ENCODE peak calls at places on chromosomes 1 and 21, in eight cellular contexts. One of them, this sample, is unnamed.

GRCh38 chr1:187842406-187843165 is 1013.8 kb downstream of the PLA2G4A start:
- DNase-seq in RWPE1: peak; percentile 67
- DNase-seq in psoas muscle: no peak
- DNase-seq in progenitor cell of endocrine pancreas: no peak
- DNase-seq in GM12865: peak; percentile 21
- DNase-seq in AG10803: no peak
- DNase-seq in glutamatergic neuron: peak; percentile 20
- DNase-seq in activated B cell treated with CpG ODN at 0.5 μM for 24 hours: no peak
- DNase-seq in this sample: no peak

GRCh38 chr1:184485731-184486723 is 99.2 kb downstream of the C1orf21 start:
- DNase-seq in progenitor cell of endocrine pancreas: no peak
- DNase-seq in AG10803: peak; percentile 25
- DNase-seq in GM12865: no peak
- DNase-seq in RWPE1: no peak
- DNase-seq in psoas muscle: no peak
- DNase-seq in activated B cell treated with CpG ODN at 0.5 μM for 24 hours: no peak
- DNase-seq in glutamatergic neuron: no peak
- DNase-seq in this sample: no peak

GRCh38 chr1:241627453-241628329 is 12.5 kb downstream of the CHML start:
- DNase-seq in RWPE1: no peak
- DNase-seq in AG10803: peak; percentile 77
- DNase-seq in GM12865: peak; percentile 76
- DNase-seq in glutamatergic neuron: no peak
- DNase-seq in progenitor cell of endocrine pancreas: no peak
- DNase-seq in activated B cell treated with CpG ODN at 0.5 μM for 24 hours: no peak
- DNase-seq in psoas muscle: no peak
- DNase-seq in this sample: no peak

GRCh38 chr1:214446772-214447556 is 104.4 kb downstream of the PTPN14 start:
- DNase-seq in psoas muscle: no peak
- DNase-seq in glutamatergic neuron: no peak
- DNase-seq in activated B cell treated with CpG ODN at 0.5 μM for 24 hours: no peak
- DNase-seq in GM12865: peak; percentile 34
- DNase-seq in RWPE1: peak; percentile 98
- DNase-seq in progenitor cell of endocrine pancreas: peak; percentile 41
- DNase-seq in AG10803: peak; percentile 96
- DNase-seq in this sample: no peak

GRCh38 chr1:85815906-85816305 is 107.7 kb upstream of the ZNHIT6 start:
- DNase-seq in activated B cell treated with CpG ODN at 0.5 μM for 24 hours: no peak
- DNase-seq in AG10803: no peak
- DNase-seq in GM12865: no peak
- DNase-seq in psoas muscle: peak; percentile 37
- DNase-seq in glutamatergic neuron: no peak
- DNase-seq in RWPE1: no peak
- DNase-seq in progenitor cell of endocrine pancreas: no peak
- DNase-seq in this sample: no peak

GRCh38 chr21:39525129-39525528 is 73.4 kb downstream of the SH3BGR start:
- DNase-seq in AG10803: no peak
- DNase-seq in progenitor cell of endocrine pancreas: no peak
- DNase-seq in RWPE1: no peak
- DNase-seq in psoas muscle: peak; percentile 33
- DNase-seq in glutamatergic neuron: no peak
- DNase-seq in GM12865: no peak
- DNase-seq in activated B cell treated with CpG ODN at 0.5 μM for 24 hours: no peak
- DNase-seq in this sample: no peak

GRCh38 chr1:168720839-168721238 is 8.2 kb downstream of the DPT start:
- DNase-seq in GM12865: no peak
- DNase-seq in glutamatergic neuron: no peak
- DNase-seq in psoas muscle: no peak
- DNase-seq in activated B cell treated with CpG ODN at 0.5 μM for 24 hours: no peak
- DNase-seq in progenitor cell of endocrine pancreas: no peak
- DNase-seq in RWPE1: no peak
- DNase-seq in AG10803: no peak
- DNase-seq in this sample: no peak

GRCh38 chr1:159492575-159493323 is 43.1 kb downstream of the OR10J5 start:
- DNase-seq in activated B cell treated with CpG ODN at 0.5 μM for 24 hours: no peak
- DNase-seq in RWPE1: peak; percentile 48
- DNase-seq in glutamatergic neuron: no peak
- DNase-seq in GM12865: no peak
- DNase-seq in progenitor cell of endocrine pancreas: no peak
- DNase-seq in AG10803: peak; percentile 53
- DNase-seq in psoas muscle: no peak
- DNase-seq in this sample: no peak

GRCh38 chr1:172931846-172932245 is 118.9 kb downstream of the TNFSF18 start:
- DNase-seq in GM12865: no peak
- DNase-seq in activated B cell treated with CpG ODN at 0.5 μM for 24 hours: no peak
- DNase-seq in psoas muscle: no peak
- DNase-seq in AG10803: no peak
- DNase-seq in progenitor cell of endocrine pancreas: no peak
- DNase-seq in glutamatergic neuron: no peak
- DNase-seq in RWPE1: no peak
- DNase-seq in this sample: no peak

GRCh38 chr1:14160766-14161165 is 437.7 kb upstream of the KAZN start:
- DNase-seq in AG10803: no peak
- DNase-seq in glutamatergic neuron: no peak
- DNase-seq in RWPE1: no peak
- DNase-seq in progenitor cell of endocrine pancreas: no peak
- DNase-seq in psoas muscle: no peak
- DNase-seq in GM12865: no peak
- DNase-seq in activated B cell treated with CpG ODN at 0.5 μM for 24 hours: no peak
- DNase-seq in this sample: no peak

GRCh38 chr1:14945132-14946010 is 208.2 kb upstream of the TMEM51 start:
- DNase-seq in activated B cell treated with CpG ODN at 0.5 μM for 24 hours: no peak
- DNase-seq in glutamatergic neuron: peak; percentile 71
- DNase-seq in psoas muscle: peak; percentile 60
- DNase-seq in progenitor cell of endocrine pancreas: no peak
- DNase-seq in AG10803: peak; percentile 96
- DNase-seq in RWPE1: no peak
- DNase-seq in GM12865: no peak
- DNase-seq in this sample: no peak

GRCh38 chr1:219041819-219042218 is 131.9 kb upstream of the LYPLAL1 start:
- DNase-seq in progenitor cell of endocrine pancreas: no peak
- DNase-seq in GM12865: no peak
- DNase-seq in glutamatergic neuron: no peak
- DNase-seq in activated B cell treated with CpG ODN at 0.5 μM for 24 hours: no peak
- DNase-seq in AG10803: no peak
- DNase-seq in psoas muscle: no peak
- DNase-seq in RWPE1: no peak
- DNase-seq in this sample: no peak

GRCh38 chr1:28578696-28579218 is 13.3 kb upstream of the RAB42 start:
- DNase-seq in AG10803: no peak
- DNase-seq in glutamatergic neuron: no peak
- DNase-seq in GM12865: no peak
- DNase-seq in psoas muscle: no peak
- DNase-seq in progenitor cell of endocrine pancreas: no peak
- DNase-seq in RWPE1: no peak
- DNase-seq in activated B cell treated with CpG ODN at 0.5 μM for 24 hours: no peak
- DNase-seq in this sample: no peak

GRCh38 chr1:942864-943533 is 16.1 kb downstream of the NOC2L start:
- DNase-seq in RWPE1: no peak
- DNase-seq in glutamatergic neuron: no peak
- DNase-seq in AG10803: no peak
- DNase-seq in GM12865: no peak
- DNase-seq in progenitor cell of endocrine pancreas: no peak
- DNase-seq in activated B cell treated with CpG ODN at 0.5 μM for 24 hours: no peak
- DNase-seq in psoas muscle: no peak
- DNase-seq in this sample: no peak

GRCh38 chr1:238674331-238674730 is 712.0 kb upstream of the CHRM3 start:
- DNase-seq in glutamatergic neuron: no peak
- DNase-seq in GM12865: no peak
- DNase-seq in progenitor cell of endocrine pancreas: no peak
- DNase-seq in AG10803: no peak
- DNase-seq in psoas muscle: no peak
- DNase-seq in RWPE1: no peak
- DNase-seq in activated B cell treated with CpG ODN at 0.5 μM for 24 hours: no peak
- DNase-seq in this sample: no peak

GRCh38 chr1:200438911-200439310 is 29.1 kb upstream of the ZNF281 start:
- DNase-seq in activated B cell treated with CpG ODN at 0.5 μM for 24 hours: no peak
- DNase-seq in progenitor cell of endocrine pancreas: no peak
- DNase-seq in AG10803: peak; percentile 50
- DNase-seq in psoas muscle: no peak
- DNase-seq in glutamatergic neuron: no peak
- DNase-seq in GM12865: no peak
- DNase-seq in RWPE1: no peak
- DNase-seq in this sample: no peak

GRCh38 chr1:196678510-196678884 is 26.7 kb downstream of the CFH start:
- DNase-seq in progenitor cell of endocrine pancreas: no peak
- DNase-seq in glutamatergic neuron: no peak
- DNase-seq in AG10803: peak; percentile 70
- DNase-seq in activated B cell treated with CpG ODN at 0.5 μM for 24 hours: no peak
- DNase-seq in RWPE1: no peak
- DNase-seq in GM12865: no peak
- DNase-seq in psoas muscle: no peak
- DNase-seq in this sample: no peak

GRCh38 chr1:18602533-18603211 is 28.0 kb upstream of the PAX7 start:
- DNase-seq in glutamatergic neuron: no peak
- DNase-seq in progenitor cell of endocrine pancreas: no peak
- DNase-seq in psoas muscle: no peak
- DNase-seq in RWPE1: no peak
- DNase-seq in GM12865: no peak
- DNase-seq in AG10803: no peak
- DNase-seq in activated B cell treated with CpG ODN at 0.5 μM for 24 hours: no peak
- DNase-seq in this sample: no peak

GRCh38 chr1:74502858-74503257 is 9.6 kb downstream of the LRRC53 start:
- DNase-seq in AG10803: no peak
- DNase-seq in psoas muscle: no peak
- DNase-seq in GM12865: no peak
- DNase-seq in glutamatergic neuron: no peak
- DNase-seq in activated B cell treated with CpG ODN at 0.5 μM for 24 hours: no peak
- DNase-seq in RWPE1: no peak
- DNase-seq in progenitor cell of endocrine pancreas: no peak
- DNase-seq in this sample: no peak

GRCh38 chr1:2402420-2402819 is 9.9 kb downstream of the PEX10 start:
- DNase-seq in psoas muscle: no peak
- DNase-seq in progenitor cell of endocrine pancreas: no peak
- DNase-seq in RWPE1: no peak
- DNase-seq in glutamatergic neuron: no peak
- DNase-seq in activated B cell treated with CpG ODN at 0.5 μM for 24 hours: no peak
- DNase-seq in GM12865: no peak
- DNase-seq in AG10803: no peak
- DNase-seq in this sample: no peak

GRCh38 chr1:246794261-246795093 is 70.3 kb downstream of the SCCPDH start:
- DNase-seq in GM12865: no peak
- DNase-seq in AG10803: peak; percentile 60
- DNase-seq in psoas muscle: no peak
- DNase-seq in RWPE1: peak; percentile 67
- DNase-seq in glutamatergic neuron: peak; percentile 73
- DNase-seq in activated B cell treated with CpG ODN at 0.5 μM for 24 hours: no peak
- DNase-seq in progenitor cell of endocrine pancreas: no peak
- DNase-seq in this sample: no peak

GRCh38 chr1:175168782-175169181 is 23.8 kb downstream of the KIAA0040 start:
- DNase-seq in RWPE1: no peak
- DNase-seq in GM12865: no peak
- DNase-seq in glutamatergic neuron: no peak
- DNase-seq in psoas muscle: no peak
- DNase-seq in activated B cell treated with CpG ODN at 0.5 μM for 24 hours: no peak
- DNase-seq in progenitor cell of endocrine pancreas: no peak
- DNase-seq in AG10803: no peak
- DNase-seq in this sample: no peak

GRCh38 chr1:94708299-94708685 is 111.9 kb upstream of the SLC44A3 start:
- DNase-seq in psoas muscle: no peak
- DNase-seq in progenitor cell of endocrine pancreas: no peak
- DNase-seq in glutamatergic neuron: no peak
- DNase-seq in activated B cell treated with CpG ODN at 0.5 μM for 24 hours: no peak
- DNase-seq in RWPE1: no peak
- DNase-seq in AG10803: no peak
- DNase-seq in GM12865: no peak
- DNase-seq in this sample: no peak

GRCh38 chr1:86499987-86500593 is 31.4 kb downstream of the CLCA1 start:
- DNase-seq in activated B cell treated with CpG ODN at 0.5 μM for 24 hours: no peak
- DNase-seq in glutamatergic neuron: no peak
- DNase-seq in psoas muscle: no peak
- DNase-seq in RWPE1: peak; percentile 8
- DNase-seq in progenitor cell of endocrine pancreas: no peak
- DNase-seq in AG10803: peak; percentile 21
- DNase-seq in GM12865: peak; percentile 27
- DNase-seq in this sample: no peak

GRCh38 chr21:17003763-17004373 is 509.0 kb upstream of the CXADR start:
- DNase-seq in GM12865: no peak
- DNase-seq in activated B cell treated with CpG ODN at 0.5 μM for 24 hours: no peak
- DNase-seq in AG10803: no peak
- DNase-seq in glutamatergic neuron: no peak
- DNase-seq in progenitor cell of endocrine pancreas: no peak
- DNase-seq in psoas muscle: no peak
- DNase-seq in RWPE1: no peak
- DNase-seq in this sample: no peak

GRCh38 chr21:28419110-28419509 is 573.6 kb downstream of the LTN1 start:
- DNase-seq in RWPE1: no peak
- DNase-seq in activated B cell treated with CpG ODN at 0.5 μM for 24 hours: no peak
- DNase-seq in psoas muscle: no peak
- DNase-seq in progenitor cell of endocrine pancreas: no peak
- DNase-seq in GM12865: no peak
- DNase-seq in AG10803: peak; percentile 91
- DNase-seq in glutamatergic neuron: no peak
- DNase-seq in this sample: no peak

GRCh38 chr1:9529190-9529589 is 10.1 kb upstream of the SLC25A33 start:
- DNase-seq in psoas muscle: no peak
- DNase-seq in progenitor cell of endocrine pancreas: no peak
- DNase-seq in activated B cell treated with CpG ODN at 0.5 μM for 24 hours: no peak
- DNase-seq in RWPE1: no peak
- DNase-seq in glutamatergic neuron: no peak
- DNase-seq in AG10803: peak; percentile 21
- DNase-seq in GM12865: peak; percentile 41
- DNase-seq in this sample: no peak

GRCh38 chr1:3431266-3431665 is 23.2 kb upstream of the ARHGEF16 start:
- DNase-seq in glutamatergic neuron: peak; percentile 53
- DNase-seq in RWPE1: no peak
- DNase-seq in psoas muscle: no peak
- DNase-seq in activated B cell treated with CpG ODN at 0.5 μM for 24 hours: no peak
- DNase-seq in progenitor cell of endocrine pancreas: no peak
- DNase-seq in AG10803: no peak
- DNase-seq in GM12865: no peak
- DNase-seq in this sample: no peak
- TF ChIP-seq CTCF in glutamatergic neuron: peak; percentile 68
- TF ChIP-seq CTCF in RWPE1: no peak
- TF ChIP-seq CTCF in psoas muscle: no peak
- TF ChIP-seq CTCF in activated B cell treated with CpG ODN at 0.5 μM for 24 hours: no peak
- TF ChIP-seq CTCF in progenitor cell of endocrine pancreas: peak; percentile 42
- TF ChIP-seq CTCF in AG10803: peak; percentile 12
- TF ChIP-seq CTCF in GM12865: no peak
- TF ChIP-seq CTCF in this sample: peak; percentile 76

GRCh38 chr1:42282867-42283583 is 52.0 kb downstream of the FOXJ3 start:
- DNase-seq in activated B cell treated with CpG ODN at 0.5 μM for 24 hours: no peak
- DNase-seq in psoas muscle: no peak
- DNase-seq in GM12865: peak; percentile 21
- DNase-seq in progenitor cell of endocrine pancreas: no peak
- DNase-seq in AG10803: no peak
- DNase-seq in RWPE1: no peak
- DNase-seq in glutamatergic neuron: no peak
- DNase-seq in this sample: no peak
- TF ChIP-seq CTCF in activated B cell treated with CpG ODN at 0.5 μM for 24 hours: no peak
- TF ChIP-seq CTCF in psoas muscle: no peak
- TF ChIP-seq CTCF in GM12865: no peak
- TF ChIP-seq CTCF in progenitor cell of endocrine pancreas: no peak
- TF ChIP-seq CTCF in AG10803: no peak
- TF ChIP-seq CTCF in RWPE1: no peak
- TF ChIP-seq CTCF in glutamatergic neuron: no peak
- TF ChIP-seq CTCF in this sample: no peak

GRCh38 chr1:24308365-24309015 is 10.7 kb upstream of the GRHL3 start:
- DNase-seq in psoas muscle: no peak
- DNase-seq in progenitor cell of endocrine pancreas: no peak
- DNase-seq in activated B cell treated with CpG ODN at 0.5 μM for 24 hours: no peak
- DNase-seq in AG10803: no peak
- DNase-seq in GM12865: peak; percentile 44
- DNase-seq in RWPE1: no peak
- DNase-seq in glutamatergic neuron: no peak
- DNase-seq in this sample: no peak
- TF ChIP-seq CTCF in psoas muscle: no peak
- TF ChIP-seq CTCF in progenitor cell of endocrine pancreas: peak; percentile 36
- TF ChIP-seq CTCF in activated B cell treated with CpG ODN at 0.5 μM for 24 hours: no peak
- TF ChIP-seq CTCF in AG10803: peak; percentile 49
- TF ChIP-seq CTCF in GM12865: peak; percentile 13
- TF ChIP-seq CTCF in RWPE1: no peak
- TF ChIP-seq CTCF in glutamatergic neuron: no peak
- TF ChIP-seq CTCF in this sample: peak; percentile 37

GRCh38 chr1:31924839-31925238 is 13.3 kb downstream of the PTP4A2 start:
- DNase-seq in GM12865: no peak
- DNase-seq in RWPE1: no peak
- DNase-seq in activated B cell treated with CpG ODN at 0.5 μM for 24 hours: no peak
- DNase-seq in glutamatergic neuron: no peak
- DNase-seq in psoas muscle: no peak
- DNase-seq in AG10803: no peak
- DNase-seq in progenitor cell of endocrine pancreas: no peak
- DNase-seq in this sample: no peak
- TF ChIP-seq CTCF in GM12865: no peak
- TF ChIP-seq CTCF in RWPE1: no peak
- TF ChIP-seq CTCF in activated B cell treated with CpG ODN at 0.5 μM for 24 hours: no peak
- TF ChIP-seq CTCF in glutamatergic neuron: no peak
- TF ChIP-seq CTCF in psoas muscle: no peak
- TF ChIP-seq CTCF in AG10803: no peak
- TF ChIP-seq CTCF in progenitor cell of endocrine pancreas: no peak
- TF ChIP-seq CTCF in this sample: no peak